ENCODE peak calls at places on chromosomes 11 and 22, in four cellular contexts. K is A549, F is HepG2, Z is GM12878. W is an unnamed sample.

GRCh38 chr11:90717522-90717921 is 494.7 kb upstream of the CHORDC1 start:
- DNase-seq in K (no peak), F (no peak), Z (no peak), W (no peak)

GRCh38 chr11:2804701-2805387 is 80.7 kb downstream of the CDKN1C start:
- DNase-seq in K (no peak), F (no peak), Z (no peak), W (no peak)

GRCh38 chr11:62844154-62844553 is 4.8 kb upstream of the WDR74 start:
- DNase-seq in K (no peak), F (no peak), Z (no peak), W (no peak)

GRCh38 chr11:44916797-44917196 is 33.9 kb downstream of the TP53I11 start:
- DNase-seq in K (no peak), F (no peak), Z (peak; percentile 25), W (no peak)

GRCh38 chr22:44345872-44346271 is 33.1 kb upstream of the SHISAL1 start:
- DNase-seq in K (no peak), F (no peak), Z (no peak), W (peak; percentile 50)

GRCh38 chr11:125083312-125084056 is 20.4 kb downstream of the SLC37A2 start:
- DNase-seq in K (no peak), F (no peak), Z (no peak), W (no peak)

GRCh38 chr11:70682056-70682455 is 283.7 kb downstream of the CTTN start:
- DNase-seq in K (no peak), F (no peak), Z (no peak), W (no peak)

GRCh38 chr11:85665756-85666155 is 827 bp upstream of the CREBZF start:
- DNase-seq in K (no peak), F (no peak), Z (no peak), W (no peak)

GRCh38 chr11:47248304-47248663 is 330 bp downstream of the ACP2 start:
- DNase-seq in K (no peak), F (no peak), Z (peak; percentile 39), W (no peak)

GRCh38 chr11:95592455-95592854 is 197.1 kb downstream of the FAM76B start:
- DNase-seq in K (no peak), F (no peak), Z (no peak), W (no peak)

GRCh38 chr11:39570526-39570925 is 1888.9 kb downstream of the LRRC4C start:
- DNase-seq in K (no peak), F (no peak), Z (no peak), W (no peak)

GRCh38 chr22:31244044-31244942 is 32.2 kb downstream of the LIMK2 start:
- DNase-seq in K (peak; percentile 51), F (peak; percentile 43), Z (no peak), W (peak; percentile 31)

GRCh38 chr11:6841694-6842093 is 3.8 kb upstream of the OR10A5 start:
- DNase-seq in K (no peak), F (no peak), Z (no peak), W (no peak)

GRCh38 chr11:17605736-17606135 is 58.7 kb downstream of the OTOG start:
- DNase-seq in K (no peak), F (no peak), Z (no peak), W (peak; percentile 64)

GRCh38 chr11:17906436-17906835 is 106.4 kb downstream of the SERGEF start:
- DNase-seq in K (no peak), F (no peak), Z (no peak), W (peak; percentile 62)

GRCh38 chr22:37782340-37783168 is 25.2 kb upstream of the GCAT start:
- DNase-seq in K (no peak), F (peak; percentile 63), Z (no peak), W (no peak)

GRCh38 chr22:30605449-30606110 is 1.4 kb upstream of the TCN2 start:
- DNase-seq in K (peak; percentile 69), F (peak; percentile 44), Z (no peak), W (peak; percentile 77)

GRCh38 chr22:37905534-37906363 is at the start of gene MICALL1:
- DNase-seq in K (peak; percentile 51), F (no peak), Z (no peak), W (peak; percentile 95)

DNA sequence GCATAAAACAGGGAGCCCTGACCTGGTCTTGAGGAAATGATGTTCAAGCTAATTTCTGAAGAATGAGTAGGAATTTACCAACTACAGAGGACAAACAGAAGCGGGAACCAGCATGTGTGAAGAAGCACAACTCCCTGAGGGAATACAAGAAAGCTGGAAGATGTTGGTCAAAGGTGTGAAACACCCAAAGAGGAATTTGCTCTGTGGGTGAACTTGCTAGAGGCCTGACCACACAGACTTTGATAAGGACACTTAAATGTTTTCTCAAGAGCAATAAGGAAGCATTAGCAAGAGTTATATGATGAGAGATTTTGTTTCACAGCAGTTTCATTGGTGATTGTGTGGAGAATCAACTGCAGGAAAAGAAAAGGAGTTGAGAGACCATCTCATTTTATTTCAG is 17.6 kb downstream of the SLC5A12 start:
- DNase-seq in K (no peak), F (no peak), Z (no peak), W (no peak)
- TF ChIP-seq PBX3 in K (no peak), F (no peak), Z (no peak), W (no peak)

GRCh38 chr22:27097933-27098332 is 440.5 kb downstream of the MIAT start:
- DNase-seq in K (no peak), F (no peak), Z (no peak), W (no peak)
- TF ChIP-seq PBX3 in K (no peak), F (no peak), Z (no peak), W (no peak)

GRCh38 chr22:46042786-46043185 is 65.8 kb upstream of the WNT7B start:
- DNase-seq in K (no peak), F (no peak), Z (no peak), W (no peak)

GRCh38 chr22:46039531-46039930 is 62.6 kb upstream of the WNT7B start:
- DNase-seq in K (no peak), F (no peak), Z (no peak), W (no peak)

GRCh38 chr22:46043339-46043738 is 66.4 kb upstream of the WNT7B start:
- DNase-seq in K (no peak), F (no peak), Z (no peak), W (no peak)

GRCh38 chr22:46040471-46041465 is 63.8 kb upstream of the WNT7B start:
- DNase-seq in K (no peak), F (no peak), Z (no peak), W (no peak)

GRCh38 chr22:46041642-46042041 is 64.7 kb upstream of the WNT7B start:
- DNase-seq in K (no peak), F (no peak), Z (no peak), W (no peak)
- TF ChIP-seq PBX3 in K (no peak), F (no peak), Z (no peak), W (no peak)

GRCh38 chr11:58578136-58578634 is 678 bp upstream of the ZFP91 start:
- DNase-seq in K (peak; percentile 76), F (peak; percentile 98), Z (peak; percentile 98), W (peak; percentile 77)

GRCh38 chr11:58579192-58580129 is 598 bp downstream of the ZFP91 start:
- DNase-seq in K (peak; percentile 65), F (peak; percentile 78), Z (no peak), W (peak; percentile 80)

GRCh38 chr11:58576792-58577440 is 1.3 kb upstream of the LPXN start:
- DNase-seq in K (no peak), F (peak; percentile 36), Z (no peak), W (peak; percentile 5)

GRCh38 chr11:58578635-58579191 is at the start of gene ZFP91:
- DNase-seq in K (peak; percentile 74), F (peak; percentile 97), Z (peak; percentile 87), W (peak; percentile 90)

DNA sequence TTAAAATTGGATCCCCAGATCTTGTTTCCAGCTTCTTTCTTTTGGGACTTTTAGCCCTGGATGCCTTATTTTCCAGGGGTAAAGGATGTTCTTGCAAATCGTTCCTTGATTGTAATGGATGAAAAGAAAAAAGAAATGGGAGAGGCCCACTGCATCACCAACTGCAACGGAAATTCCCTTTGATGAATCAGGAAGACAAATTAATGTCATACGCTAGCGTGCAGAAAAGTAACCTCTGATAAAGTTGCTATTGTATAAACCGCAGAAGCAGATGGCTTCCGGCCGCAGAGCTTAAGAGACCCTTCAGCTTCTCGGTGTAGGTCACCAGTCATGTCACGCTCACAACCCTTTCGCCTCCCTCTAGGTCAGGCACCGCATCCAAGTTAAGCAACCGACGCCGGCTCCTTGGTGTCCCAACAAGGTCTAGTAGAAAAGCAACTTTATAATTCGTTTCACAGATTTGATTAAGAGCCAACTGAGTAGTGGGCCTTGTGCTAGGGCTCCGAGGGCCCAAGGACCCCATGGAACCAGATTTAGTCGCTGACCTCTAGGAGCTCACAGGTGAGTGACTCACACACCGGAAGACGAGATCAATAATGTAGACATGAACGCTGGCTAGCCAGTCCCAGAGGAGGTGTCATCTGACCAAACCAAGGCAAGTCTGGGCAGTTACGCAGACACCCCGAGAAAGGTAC is 1.3 kb upstream of the ZFP91 start:
- DNase-seq in K (no peak), F (peak; percentile 33), Z (peak; percentile 66), W (no peak)
- TF ChIP-seq PBX3 in K (no peak), F (no peak), Z (peak; percentile 59), W (peak; percentile 51)

GRCh38 chr11:14653090-14653489 is 9.5 kb downstream of the PDE3B start:
- DNase-seq in K (no peak), F (no peak), Z (no peak), W (no peak)

GRCh38 chr11:14656536-14657457 is 13.2 kb downstream of the PDE3B start:
- DNase-seq in K (no peak), F (peak; percentile 28), Z (no peak), W (no peak)

GRCh38 chr11:14655435-14655834 is 11.8 kb downstream of the PDE3B start:
- DNase-seq in K (no peak), F (no peak), Z (no peak), W (no peak)

GRCh38 chr11:14657841-14658240 is 14.2 kb downstream of the PDE3B start:
- DNase-seq in K (no peak), F (no peak), Z (no peak), W (no peak)
- TF ChIP-seq PBX3 in K (no peak), F (no peak), Z (no peak), W (no peak)

DNA sequence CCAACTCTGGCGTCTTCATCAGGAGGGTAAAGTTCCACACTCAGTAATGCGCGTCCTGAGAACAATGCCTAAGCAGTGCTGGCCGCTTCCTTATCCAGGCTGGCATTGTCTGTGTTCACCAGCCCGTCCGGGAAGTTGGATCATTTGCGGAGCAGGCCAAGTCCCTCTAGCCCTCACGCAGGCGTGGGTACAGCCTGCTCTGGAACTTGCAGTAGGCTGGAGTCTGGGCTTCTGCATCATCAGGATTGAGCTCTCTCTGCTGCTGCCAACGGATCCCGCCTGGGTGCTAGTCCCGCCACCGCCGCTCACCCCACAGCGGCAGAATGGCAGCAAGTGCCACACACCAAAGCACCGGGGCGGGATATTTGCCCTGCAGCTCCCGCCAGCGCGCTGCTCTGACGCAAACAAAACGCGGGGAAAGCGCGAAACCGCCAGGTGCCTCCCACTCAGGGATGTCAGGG is 29.0 kb downstream of the GLYATL1 start:
- DNase-seq in K (no peak), F (no peak), Z (no peak), W (no peak)
- TF ChIP-seq PBX3 in K (no peak), F (no peak), Z (no peak), W (no peak)

GRCh38 chr22:40204331-40205116 is 26.8 kb downstream of the TNRC6B start:
- DNase-seq in K (no peak), F (peak; percentile 59), Z (no peak), W (peak; percentile 57)
- TF ChIP-seq PBX3 in K (no peak), F (no peak), Z (no peak), W (peak; percentile 55)

W was measured in SK-N-SH.